ENCODE peak calls at places on chromosomes 2 and 18, in nine cellular contexts. One of them, this sample, is unnamed.
A peak's percentile ranks its signal among the peaks of the same experiment; 100 is the strongest.

GRCh38 chr2:16425462-16426336 is 239.9 kb downstream of the CYRIA start:
- DNase-seq in activated naive CD8-positive, alpha-beta T cell treated with anti-CD3 and anti-CD28 coated beads, Interleukin-2, amount 50 U/mL, for 24 hours: no peak
- DNase-seq in CD4-positive, alpha-beta T cell: no peak
- DNase-seq in ovary: no peak
- DNase-seq in astrocyte of the cerebellum: no peak
- DNase-seq in foreskin fibroblast: no peak
- DNase-seq in brain pericyte: no peak
- DNase-seq in GM04504: no peak
- DNase-seq in stimulated activated CD4-positive, alpha-beta T cell treated with anti-CD3 and anti-CD28 coated beads, Interleukin-15, amount 100 ng/mL, for 48 hours: no peak
- DNase-seq in this sample: no peak

GRCh38 chr2:96105152-96105915 is 11.0 kb downstream of the ADRA2B start:
- DNase-seq in astrocyte of the cerebellum: no peak
- DNase-seq in ovary: peak; percentile 10
- DNase-seq in stimulated activated CD4-positive, alpha-beta T cell treated with anti-CD3 and anti-CD28 coated beads, Interleukin-15, amount 100 ng/mL, for 48 hours: no peak
- DNase-seq in activated naive CD8-positive, alpha-beta T cell treated with anti-CD3 and anti-CD28 coated beads, Interleukin-2, amount 50 U/mL, for 24 hours: no peak
- DNase-seq in CD4-positive, alpha-beta T cell: no peak
- DNase-seq in brain pericyte: no peak
- DNase-seq in foreskin fibroblast: no peak
- DNase-seq in GM04504: no peak
- DNase-seq in this sample: no peak

GRCh38 chr2:149422337-149422990 is 92.1 kb downstream of the LYPD6 start:
- DNase-seq in activated naive CD8-positive, alpha-beta T cell treated with anti-CD3 and anti-CD28 coated beads, Interleukin-2, amount 50 U/mL, for 24 hours: no peak
- DNase-seq in GM04504: peak; percentile 19
- DNase-seq in stimulated activated CD4-positive, alpha-beta T cell treated with anti-CD3 and anti-CD28 coated beads, Interleukin-15, amount 100 ng/mL, for 48 hours: no peak
- DNase-seq in brain pericyte: no peak
- DNase-seq in ovary: no peak
- DNase-seq in astrocyte of the cerebellum: no peak
- DNase-seq in CD4-positive, alpha-beta T cell: no peak
- DNase-seq in foreskin fibroblast: peak; percentile 41
- DNase-seq in this sample: no peak

GRCh38 chr2:174438146-174438886 is 42.8 kb downstream of the SCRN3 start:
- DNase-seq in GM04504: no peak
- DNase-seq in foreskin fibroblast: no peak
- DNase-seq in stimulated activated CD4-positive, alpha-beta T cell treated with anti-CD3 and anti-CD28 coated beads, Interleukin-15, amount 100 ng/mL, for 48 hours: no peak
- DNase-seq in CD4-positive, alpha-beta T cell: no peak
- DNase-seq in astrocyte of the cerebellum: no peak
- DNase-seq in ovary: no peak
- DNase-seq in brain pericyte: no peak
- DNase-seq in activated naive CD8-positive, alpha-beta T cell treated with anti-CD3 and anti-CD28 coated beads, Interleukin-2, amount 50 U/mL, for 24 hours: no peak
- DNase-seq in this sample: no peak

GRCh38 chr18:11997466-11997865 is 16.2 kb downstream of the IMPA2 start:
- DNase-seq in activated naive CD8-positive, alpha-beta T cell treated with anti-CD3 and anti-CD28 coated beads, Interleukin-2, amount 50 U/mL, for 24 hours: no peak
- DNase-seq in GM04504: no peak
- DNase-seq in astrocyte of the cerebellum: no peak
- DNase-seq in foreskin fibroblast: no peak
- DNase-seq in brain pericyte: no peak
- DNase-seq in CD4-positive, alpha-beta T cell: no peak
- DNase-seq in stimulated activated CD4-positive, alpha-beta T cell treated with anti-CD3 and anti-CD28 coated beads, Interleukin-15, amount 100 ng/mL, for 48 hours: no peak
- DNase-seq in ovary: no peak
- DNase-seq in this sample: no peak

GRCh38 chr2:135186054-135186453 is 134.0 kb downstream of the RAB3GAP1 start:
- DNase-seq in activated naive CD8-positive, alpha-beta T cell treated with anti-CD3 and anti-CD28 coated beads, Interleukin-2, amount 50 U/mL, for 24 hours: no peak
- DNase-seq in CD4-positive, alpha-beta T cell: no peak
- DNase-seq in GM04504: no peak
- DNase-seq in stimulated activated CD4-positive, alpha-beta T cell treated with anti-CD3 and anti-CD28 coated beads, Interleukin-15, amount 100 ng/mL, for 48 hours: no peak
- DNase-seq in foreskin fibroblast: no peak
- DNase-seq in brain pericyte: no peak
- DNase-seq in ovary: no peak
- DNase-seq in astrocyte of the cerebellum: no peak
- DNase-seq in this sample: no peak

GRCh38 chr18:9094307-9095226 is 7.9 kb upstream of the NDUFV2 start:
- DNase-seq in CD4-positive, alpha-beta T cell: no peak
- DNase-seq in GM04504: no peak
- DNase-seq in brain pericyte: no peak
- DNase-seq in foreskin fibroblast: peak; percentile 81
- DNase-seq in ovary: no peak
- DNase-seq in stimulated activated CD4-positive, alpha-beta T cell treated with anti-CD3 and anti-CD28 coated beads, Interleukin-15, amount 100 ng/mL, for 48 hours: peak; percentile 63
- DNase-seq in astrocyte of the cerebellum: no peak
- DNase-seq in activated naive CD8-positive, alpha-beta T cell treated with anti-CD3 and anti-CD28 coated beads, Interleukin-2, amount 50 U/mL, for 24 hours: peak; percentile 52
- DNase-seq in this sample: peak; percentile 59

GRCh38 chr18:614193-614592 is 17.4 kb downstream of the CLUL1 start:
- DNase-seq in ovary: no peak
- DNase-seq in CD4-positive, alpha-beta T cell: no peak
- DNase-seq in stimulated activated CD4-positive, alpha-beta T cell treated with anti-CD3 and anti-CD28 coated beads, Interleukin-15, amount 100 ng/mL, for 48 hours: no peak
- DNase-seq in brain pericyte: no peak
- DNase-seq in astrocyte of the cerebellum: no peak
- DNase-seq in GM04504: no peak
- DNase-seq in foreskin fibroblast: no peak
- DNase-seq in activated naive CD8-positive, alpha-beta T cell treated with anti-CD3 and anti-CD28 coated beads, Interleukin-2, amount 50 U/mL, for 24 hours: no peak
- DNase-seq in this sample: no peak

GRCh38 chr2:194346189-194346588 is 1310.8 kb upstream of the SLC39A10 start:
- DNase-seq in GM04504: no peak
- DNase-seq in astrocyte of the cerebellum: no peak
- DNase-seq in stimulated activated CD4-positive, alpha-beta T cell treated with anti-CD3 and anti-CD28 coated beads, Interleukin-15, amount 100 ng/mL, for 48 hours: no peak
- DNase-seq in foreskin fibroblast: no peak
- DNase-seq in activated naive CD8-positive, alpha-beta T cell treated with anti-CD3 and anti-CD28 coated beads, Interleukin-2, amount 50 U/mL, for 24 hours: no peak
- DNase-seq in CD4-positive, alpha-beta T cell: no peak
- DNase-seq in brain pericyte: no peak
- DNase-seq in ovary: no peak
- DNase-seq in this sample: no peak

GRCh38 chr2:146414456-146414855 is 1430.4 kb upstream of the ACVR2A start:
- DNase-seq in stimulated activated CD4-positive, alpha-beta T cell treated with anti-CD3 and anti-CD28 coated beads, Interleukin-15, amount 100 ng/mL, for 48 hours: no peak
- DNase-seq in activated naive CD8-positive, alpha-beta T cell treated with anti-CD3 and anti-CD28 coated beads, Interleukin-2, amount 50 U/mL, for 24 hours: no peak
- DNase-seq in CD4-positive, alpha-beta T cell: no peak
- DNase-seq in ovary: no peak
- DNase-seq in GM04504: no peak
- DNase-seq in foreskin fibroblast: no peak
- DNase-seq in brain pericyte: no peak
- DNase-seq in astrocyte of the cerebellum: no peak
- DNase-seq in this sample: no peak

GRCh38 chr2:20224191-20224715 is 677 bp downstream of the SDC1 start:
- DNase-seq in astrocyte of the cerebellum: no peak
- DNase-seq in foreskin fibroblast: no peak
- DNase-seq in CD4-positive, alpha-beta T cell: no peak
- DNase-seq in GM04504: no peak
- DNase-seq in ovary: no peak
- DNase-seq in activated naive CD8-positive, alpha-beta T cell treated with anti-CD3 and anti-CD28 coated beads, Interleukin-2, amount 50 U/mL, for 24 hours: no peak
- DNase-seq in stimulated activated CD4-positive, alpha-beta T cell treated with anti-CD3 and anti-CD28 coated beads, Interleukin-15, amount 100 ng/mL, for 48 hours: no peak
- DNase-seq in brain pericyte: no peak
- DNase-seq in this sample: no peak

GRCh38 chr18:79987566-79987965 is 797 bp downstream of the TXNL4A start:
- DNase-seq in foreskin fibroblast: no peak
- DNase-seq in stimulated activated CD4-positive, alpha-beta T cell treated with anti-CD3 and anti-CD28 coated beads, Interleukin-15, amount 100 ng/mL, for 48 hours: no peak
- DNase-seq in CD4-positive, alpha-beta T cell: no peak
- DNase-seq in brain pericyte: no peak
- DNase-seq in activated naive CD8-positive, alpha-beta T cell treated with anti-CD3 and anti-CD28 coated beads, Interleukin-2, amount 50 U/mL, for 24 hours: no peak
- DNase-seq in ovary: no peak
- DNase-seq in GM04504: no peak
- DNase-seq in astrocyte of the cerebellum: no peak
- DNase-seq in this sample: no peak

GRCh38 chr2:95312543-95313205 is 15.5 kb downstream of the KCNIP3 start:
- DNase-seq in stimulated activated CD4-positive, alpha-beta T cell treated with anti-CD3 and anti-CD28 coated beads, Interleukin-15, amount 100 ng/mL, for 48 hours: no peak
- DNase-seq in GM04504: no peak
- DNase-seq in astrocyte of the cerebellum: no peak
- DNase-seq in activated naive CD8-positive, alpha-beta T cell treated with anti-CD3 and anti-CD28 coated beads, Interleukin-2, amount 50 U/mL, for 24 hours: no peak
- DNase-seq in ovary: no peak
- DNase-seq in foreskin fibroblast: no peak
- DNase-seq in brain pericyte: no peak
- DNase-seq in CD4-positive, alpha-beta T cell: no peak
- DNase-seq in this sample: no peak